ENCODE peak calls at places on chromosomes 11 and 22, in nine cellular contexts. Y is GM20000; E is activated CD4-positive, alpha-beta T cell treated with anti-CD3 and anti-CD28 coated beads for 24 hours; O is left ventricle myocardium inferior; V is central memory CD4-positive, alpha-beta T cell; S is AG20443; Q is EL; K is transverse colon; X is AG08395. Z is an unnamed sample.

GRCh38 chr22:39731481-39731880 is 160.9 kb downstream of the CACNA1I start:
- DNase-seq in Y (no peak), E (no peak), O (no peak), V (no peak), S (no peak), Q (no peak), K (no peak), X (no peak), Z (no peak)

GRCh38 chr11:31141804-31142203 is 227.7 kb downstream of the DCDC1 start:
- DNase-seq in Y (no peak), E (no peak), O (no peak), V (no peak), S (no peak), Q (no peak), K (no peak), X (no peak), Z (peak)

GRCh38 chr11:11657101-11657935 is 35.5 kb upstream of the GALNT18 start:
- DNase-seq in Y (no peak), E (no peak), O (no peak), V (no peak), S (no peak), Q (no peak), K (no peak), X (no peak), Z (no peak)

GRCh38 chr22:39303358-39303757 is 16.1 kb downstream of the RPL3 start:
- DNase-seq in Y (no peak), E (no peak), O (no peak), V (no peak), S (no peak), Q (no peak), K (no peak), X (no peak), Z (no peak)

GRCh38 chr11:22832315-22833041 is 2.9 kb upstream of the SVIP start:
- DNase-seq in Y (no peak), E (no peak), O (no peak), V (no peak), S (no peak), Q (peak), K (no peak), X (no peak), Z (no peak)

GRCh38 chr11:18599739-18600230 is at the start of gene MISFA:
- DNase-seq in Y (no peak), E (no peak), O (no peak), V (no peak), S (no peak), Q (no peak), K (no peak), X (no peak), Z (no peak)

GRCh38 chr22:18056161-18056666 is 21.6 kb upstream of the PEX26 start:
- DNase-seq in Y (peak), E (no peak), O (no peak), V (no peak), S (peak), Q (peak), K (peak), X (peak), Z (peak)

GRCh38 chr11:60912223-60912850 is 1.6 kb upstream of the TMEM109 start:
- DNase-seq in Y (no peak), E (no peak), O (no peak), V (peak), S (no peak), Q (no peak), K (no peak), X (no peak), Z (no peak)

GRCh38 chr11:43269229-43269928 is 42.4 kb upstream of the API5 start:
- DNase-seq in Y (no peak), E (no peak), O (peak), V (no peak), S (no peak), Q (no peak), K (no peak), X (no peak), Z (no peak)

GRCh38 chr22:45105281-45105700 is 58.4 kb upstream of the NUP50 start:
- DNase-seq in Y (no peak), E (no peak), O (no peak), V (no peak), S (peak), Q (peak), K (no peak), X (peak), Z (no peak)

GRCh38 chr11:57395905-57396623 is 5.6 kb upstream of the PRG2 start:
- DNase-seq in Y (no peak), E (no peak), O (no peak), V (no peak), S (no peak), Q (no peak), K (no peak), X (no peak), Z (peak)

GRCh38 chr11:3231851-3232744 is at the start of gene MRGPRE:
- DNase-seq in Y (no peak), E (no peak), O (peak), V (no peak), S (peak), Q (no peak), K (no peak), X (peak), Z (no peak)

GRCh38 chr11:44989831-44990566 is 39.3 kb upstream of the TP53I11 start:
- DNase-seq in Y (no peak), E (no peak), O (peak), V (no peak), S (peak), Q (no peak), K (no peak), X (peak), Z (no peak)

GRCh38 chr11:46845440-46845739 is 690 bp downstream of the CKAP5 start:
- DNase-seq in Y (no peak), E (no peak), O (no peak), V (no peak), S (no peak), Q (no peak), K (no peak), X (no peak), Z (no peak)

GRCh38 chr11:75244052-75244814 is 3.7 kb downstream of the TPBGL start:
- DNase-seq in Y (no peak), E (no peak), O (no peak), V (no peak), S (no peak), Q (no peak), K (no peak), X (no peak), Z (no peak)

GRCh38 chr22:20430641-20431519 is 6.7 kb downstream of the SCARF2 start:
- DNase-seq in Y (peak), E (no peak), O (peak), V (peak), S (peak), Q (no peak), K (peak), X (no peak), Z (no peak)

GRCh38 chr11:82995276-82995675 is 76.4 kb downstream of the RAB30 start:
- DNase-seq in Y (no peak), E (no peak), O (no peak), V (no peak), S (no peak), Q (no peak), K (no peak), X (no peak), Z (no peak)

GRCh38 chr22:47600281-47600680 is 837.8 kb downstream of the TBC1D22A start:
- DNase-seq in Y (no peak), E (no peak), O (no peak), V (no peak), S (no peak), Q (no peak), K (no peak), X (no peak), Z (no peak)

Z was measured in OCI-M1.